ENCODE peak calls at places on chromosomes 4 and X, in six cellular contexts. Z is NCI-H2029 treated with DMSO at 0.1 percent for 48 hours; X is HCT116; B is activated gamma-delta T cell treated with anti-CD3 and anti-CD28 coated beads, Interleukin-2, amount 50 U/mL, for 16 hours; L is SK-N-SH; Q is stimulated activated CD8-positive, alpha-beta memory T cell treated with anti-CD3 and anti-CD28 coated beads, Interleukin-4, amount 100 ng/mL, for 48 hours. E is an unnamed sample.

GRCh38 chr4:129676934-129677333 is 581.0 kb downstream of the C4orf33 start:
- DNase-seq in Z (no peak), X (no peak), B (no peak), L (no peak), Q (no peak), E (no peak)

GRCh38 chrX:68163446-68163845 is 269.8 kb downstream of the OPHN1 start:
- DNase-seq in Z (no peak), X (no peak), B (no peak), L (no peak), Q (no peak), E (no peak)

GRCh38 chr4:89007338-89007737 is 49.6 kb downstream of the FAM13A start:
- DNase-seq in Z (no peak), X (no peak), B (no peak), L (no peak), Q (no peak), E (no peak)

GRCh38 chrX:42837092-42837726 is 59.2 kb upstream of the PPP1R2C start:
- DNase-seq in Z (no peak), X (no peak), B (no peak), L (no peak), Q (no peak), E (no peak)

GRCh38 chrX:143058096-143058495 is 32.4 kb downstream of the SPANXN4 start:
- DNase-seq in Z (no peak), X (no peak), B (no peak), L (no peak), Q (no peak), E (no peak)

GRCh38 chr4:19492611-19493010 is 759.1 kb upstream of the SLIT2 start:
- DNase-seq in Z (no peak), X (no peak), B (no peak), L (no peak), Q (no peak), E (no peak)

GRCh38 chr4:143084566-143084965 is 100.2 kb upstream of the USP38 start:
- DNase-seq in Z (no peak), X (no peak), B (no peak), L (no peak), Q (no peak), E (no peak)

GRCh38 chrX:8049827-8050226 is 121.2 kb downstream of the VCX2 start:
- DNase-seq in Z (peak), X (no peak), B (no peak), L (no peak), Q (no peak), E (no peak)

GRCh38 chrX:1215123-1215823 is 2.8 kb upstream of the CRLF2 start:
- DNase-seq in Z (no peak), X (no peak), B (no peak), L (no peak), Q (peak), E (no peak)

GRCh38 chrX:41589634-41590270 is 99.0 kb upstream of the GPR34 start:
- DNase-seq in Z (no peak), X (no peak), B (no peak), L (no peak), Q (no peak), E (no peak)

GRCh38 chr4:11497212-11497806 is 68.6 kb upstream of the HS3ST1 start:
- DNase-seq in Z (no peak), X (no peak), B (no peak), L (no peak), Q (no peak), E (no peak)

GRCh38 chr4:153452661-153453378 is 13.3 kb upstream of the TMEM131L start:
- DNase-seq in Z (no peak), X (no peak), B (no peak), L (no peak), Q (no peak), E (no peak)

GRCh38 chr4:118904935-118905334 is 16.3 kb downstream of the SYNPO2 start:
- DNase-seq in Z (no peak), X (no peak), B (no peak), L (peak), Q (no peak), E (no peak)

GRCh38 chr4:110916505-110916904 is 293.6 kb upstream of the PITX2 start:
- DNase-seq in Z (no peak), X (no peak), B (no peak), L (no peak), Q (no peak), E (no peak)

GRCh38 chr4:52721968-52722814 is 29.0 kb downstream of the ERVMER34-1 start:
- DNase-seq in Z (peak), X (peak), B (peak), L (peak), Q (peak), E (peak)

GRCh38 chrX:16312761-16313623 is 145.7 kb downstream of the MAGEB17 start:
- DNase-seq in Z (no peak), X (no peak), B (no peak), L (no peak), Q (no peak), E (no peak)

GRCh38 chr4:152281822-152282221 is 254.1 kb downstream of the FBXW7 start:
- DNase-seq in Z (no peak), X (no peak), B (no peak), L (no peak), Q (no peak), E (no peak)

GRCh38 chrX:2640436-2641150 is 50.5 kb upstream of the CD99 start:
- DNase-seq in Z (no peak), X (no peak), B (no peak), L (no peak), Q (peak), E (no peak)

GRCh38 chr4:148300877-148301276 is 141.3 kb downstream of the NR3C2 start:
- DNase-seq in Z (no peak), X (peak), B (no peak), L (no peak), Q (no peak), E (no peak)

GRCh38 chrX:63657821-63658220 is 127.2 kb downstream of the ARHGEF9 start:
- DNase-seq in Z (no peak), X (peak), B (no peak), L (no peak), Q (no peak), E (no peak)

GRCh38 chr4:14262221-14262620 is 634.7 kb upstream of the BOD1L1 start:
- DNase-seq in Z (no peak), X (no peak), B (no peak), L (no peak), Q (no peak), E (no peak)

GRCh38 chr4:142194905-142195304 is 558.5 kb downstream of the IL15 start:
- DNase-seq in Z (no peak), X (no peak), B (no peak), L (no peak), Q (no peak), E (no peak)

GRCh38 chrX:73525928-73526690 is 36.9 kb upstream of the CHIC1 start:
- DNase-seq in Z (no peak), X (no peak), B (no peak), L (no peak), Q (no peak), E (peak)

GRCh38 chrX:98068210-98068609 is 1184.5 kb downstream of the RPA4 start:
- DNase-seq in Z (no peak), X (no peak), B (no peak), L (no peak), Q (no peak), E (no peak)

GRCh38 chrX:29872831-29873230 is 342.5 kb upstream of the MAGEB2 start:
- DNase-seq in Z (no peak), X (no peak), B (no peak), L (no peak), Q (no peak), E (no peak)

GRCh38 chrX:104391905-104392304 is 137.2 kb upstream of the ESX1 start:
- DNase-seq in Z (no peak), X (no peak), B (no peak), L (no peak), Q (no peak), E (no peak)

GRCh38 chr4:80125252-80126177 is 52.5 kb upstream of the ANTXR2 start:
- DNase-seq in Z (no peak), X (peak), B (no peak), L (no peak), Q (no peak), E (no peak)

GRCh38 chr4:168585168-168586091 is 88.6 kb downstream of the PALLD start:
- DNase-seq in Z (no peak), X (peak), B (no peak), L (peak), Q (peak), E (peak)

GRCh38 chrX:87583679-87584078 is 66.1 kb downstream of the KLHL4 start:
- DNase-seq in Z (no peak), X (no peak), B (no peak), L (peak), Q (no peak), E (peak)

GRCh38 chr4:185865901-185866328 is 53.9 kb upstream of the SORBS2 start:
- DNase-seq in Z (peak), X (no peak), B (no peak), L (no peak), Q (no peak), E (no peak)

GRCh38 chr4:155487231-155487630 is 110.5 kb upstream of the MAP9 start:
- DNase-seq in Z (no peak), X (no peak), B (no peak), L (no peak), Q (no peak), E (no peak)

GRCh38 chr4:140103676-140104075 is 50.3 kb downstream of the MAML3 start:
- DNase-seq in Z (no peak), X (no peak), B (no peak), L (no peak), Q (peak), E (no peak)

GRCh38 chrX:1534321-1535168 is 2.4 kb downstream of the P2RY8 start:
- DNase-seq in Z (no peak), X (no peak), B (no peak), L (no peak), Q (peak), E (peak)

GRCh38 chrX:146224442-146224841 is 406.8 kb downstream of the SLITRK2 start:
- DNase-seq in Z (no peak), X (no peak), B (no peak), L (no peak), Q (no peak), E (no peak)

GRCh38 chr4:81343046-81343445 is 128.0 kb upstream of the PRKG2 start:
- DNase-seq in Z (no peak), X (no peak), B (no peak), L (no peak), Q (no peak), E (no peak)